ENCODE peak calls at places on chromosomes 11 and 22, in five cellular contexts. N is SK-N-SH, C is K562, L is HepG2, U is HCT116. H is an unnamed sample.

GRCh38 chr11:36500315-36500721 is 9.8 kb downstream of the TRAF6 start:
- DNase-seq in L (no peak), N (no peak), C (peak; percentile 63), U (no peak), H (no peak)

GRCh38 chr11:112844530-112844929 is 116.7 kb upstream of the NCAM1 start:
- DNase-seq in U (no peak), C (no peak), L (no peak), N (no peak), H (no peak)

GRCh38 chr11:132137981-132138313 is 767.5 kb downstream of the NTM start:
- DNase-seq in C (no peak), U (no peak), L (no peak), N (no peak), H (no peak)

GRCh38 chr11:59180168-59180567 is 8.2 kb downstream of the DTX4 start:
- DNase-seq in C (no peak), N (no peak), L (no peak), U (no peak), H (no peak)

GRCh38 chr11:35009191-35009940 is 92.9 kb downstream of the PDHX start:
- DNase-seq in C (no peak), L (peak; percentile 44), U (peak; percentile 96), N (no peak), H (no peak)

GRCh38 chr11:12787847-12788246 is 113.6 kb downstream of the TEAD1 start:
- DNase-seq in L (no peak), N (no peak), U (no peak), C (no peak), H (no peak)

GRCh38 chr11:61860054-61860903 is 31.1 kb downstream of the FADS3 start:
- DNase-seq in C (peak; percentile 88), N (no peak), L (no peak), U (peak; percentile 43), H (no peak)

GRCh38 chr22:17807086-17807485 is 32.8 kb upstream of the BID start:
- DNase-seq in L (no peak), U (no peak), C (no peak), N (no peak), H (no peak)

GRCh38 chr11:45815747-45816146 is 10.8 kb downstream of the SLC35C1 start:
- DNase-seq in U (no peak), L (no peak), C (peak; percentile 54), N (peak; percentile 32), H (no peak)

GRCh38 chr22:29320546-29320945 is 5.0 kb upstream of the RASL10A start:
- DNase-seq in N (no peak), U (no peak), C (no peak), L (peak; percentile 50), H (no peak)

GRCh38 chr11:10490398-10491232 is 35.6 kb downstream of the AMPD3 start:
- DNase-seq in L (peak; percentile 68), N (peak; percentile 48), C (peak; percentile 93), U (peak; percentile 94), H (no peak)

GRCh38 chr22:24926849-24927579 is 19.5 kb downstream of the LHFPL7 start:
- DNase-seq in U (no peak), N (no peak), L (no peak), C (no peak), H (no peak)

GRCh38 chr22:30308518-30309230 is 18.1 kb downstream of the TBC1D10A start:
- DNase-seq in N (no peak), C (peak; percentile 20), L (no peak), U (no peak), H (peak; percentile 65)

GRCh38 chr11:103183981-103184592 is 74.9 kb downstream of the DYNC2H1 start:
- DNase-seq in N (no peak), C (no peak), L (no peak), U (no peak), H (no peak)

GRCh38 chr22:22710719-22711531 is 66.5 kb downstream of the GGTLC2 start:
- DNase-seq in C (peak; percentile 93), U (no peak), N (peak; percentile 75), L (peak; percentile 15), H (no peak)
- TF ChIP-seq ZBTB33 in C (no peak), U (no peak), N (no peak), L (no peak), H (no peak)

GRCh38 chr11:66421492-66422205 is 814 bp downstream of the NPAS4 start:
- DNase-seq in L (peak; percentile 78), N (peak; percentile 82), U (peak; percentile 55), C (peak; percentile 90), H (peak; percentile 37)

GRCh38 chr11:66420671-66421476 is at the start of gene NPAS4:
- DNase-seq in C (no peak), U (no peak), N (peak; percentile 89), L (no peak), H (no peak)

GRCh38 chr11:66429983-66430602 is 8.6 kb downstream of the MRPL11 start:
- DNase-seq in N (peak; percentile 88), U (peak; percentile 44), C (peak; percentile 84), L (peak; percentile 46), H (no peak)

GRCh38 chr11:66428933-66429332 is 8.1 kb downstream of the NPAS4 start:
- DNase-seq in N (no peak), C (no peak), L (no peak), U (no peak), H (no peak)

DNA sequence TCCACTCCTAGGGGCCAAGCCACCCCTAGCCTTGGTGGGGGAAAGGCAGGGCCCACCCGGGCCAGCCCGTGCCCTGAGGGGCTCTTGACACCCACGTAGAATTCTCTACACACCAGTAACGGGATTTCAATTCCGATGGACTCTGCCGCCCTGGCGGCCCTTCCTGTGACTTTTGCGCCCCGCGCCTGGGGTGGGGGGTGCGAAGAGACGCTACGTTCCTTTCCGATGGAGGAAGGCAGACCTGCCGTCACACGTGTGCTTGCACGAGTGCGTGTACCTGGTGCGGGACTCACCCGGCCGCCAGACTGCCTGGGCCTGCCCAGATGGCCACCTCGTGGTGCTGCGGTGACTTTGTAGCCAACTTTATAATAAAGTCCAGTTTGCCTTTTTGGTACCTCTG is 5.5 kb downstream of the NPAS4 start:
- DNase-seq in U (no peak), L (no peak), C (no peak), N (no peak), H (no peak)
- TF ChIP-seq ZBTB33 in U (no peak), L (no peak), C (no peak), N (no peak), H (no peak)

GRCh38 chr11:65499713-65500261 is 942 bp downstream of the MALAT1 start:
- DNase-seq in N (no peak), C (no peak), U (no peak), L (no peak), H (no peak)

GRCh38 chr11:65497141-65498041 is 1.5 kb upstream of the MALAT1 start:
- DNase-seq in N (peak; percentile 91), U (peak; percentile 96), C (peak; percentile 100), L (peak; percentile 95), H (peak; percentile 95)

GRCh38 chr11:65498727-65498976 is 193 bp upstream of the MALAT1 start:
- DNase-seq in U (no peak), N (no peak), C (no peak), L (no peak), H (no peak)

GRCh38 chr11:65498977-65499712 is at the start of gene MALAT1:
- DNase-seq in C (peak; percentile 97), L (peak; percentile 88), N (peak; percentile 70), U (peak; percentile 91), H (peak; percentile 82)

GRCh38 chr11:65498042-65498726 is 661 bp upstream of the MALAT1 start:
- DNase-seq in N (no peak), L (no peak), U (no peak), C (peak; percentile 79), H (peak; percentile 53)
- TF ChIP-seq ZBTB33 in N (no peak), L (no peak), U (no peak), C (no peak), H (no peak)

GRCh38 chr11:71112454-71112853 is 139.9 kb downstream of the SHANK2 start:
- DNase-seq in L (no peak), C (no peak), U (no peak), N (no peak), H (no peak)
- TF ChIP-seq ZBTB33 in L (no peak), C (no peak), U (no peak), N (no peak), H (no peak)

DNA sequence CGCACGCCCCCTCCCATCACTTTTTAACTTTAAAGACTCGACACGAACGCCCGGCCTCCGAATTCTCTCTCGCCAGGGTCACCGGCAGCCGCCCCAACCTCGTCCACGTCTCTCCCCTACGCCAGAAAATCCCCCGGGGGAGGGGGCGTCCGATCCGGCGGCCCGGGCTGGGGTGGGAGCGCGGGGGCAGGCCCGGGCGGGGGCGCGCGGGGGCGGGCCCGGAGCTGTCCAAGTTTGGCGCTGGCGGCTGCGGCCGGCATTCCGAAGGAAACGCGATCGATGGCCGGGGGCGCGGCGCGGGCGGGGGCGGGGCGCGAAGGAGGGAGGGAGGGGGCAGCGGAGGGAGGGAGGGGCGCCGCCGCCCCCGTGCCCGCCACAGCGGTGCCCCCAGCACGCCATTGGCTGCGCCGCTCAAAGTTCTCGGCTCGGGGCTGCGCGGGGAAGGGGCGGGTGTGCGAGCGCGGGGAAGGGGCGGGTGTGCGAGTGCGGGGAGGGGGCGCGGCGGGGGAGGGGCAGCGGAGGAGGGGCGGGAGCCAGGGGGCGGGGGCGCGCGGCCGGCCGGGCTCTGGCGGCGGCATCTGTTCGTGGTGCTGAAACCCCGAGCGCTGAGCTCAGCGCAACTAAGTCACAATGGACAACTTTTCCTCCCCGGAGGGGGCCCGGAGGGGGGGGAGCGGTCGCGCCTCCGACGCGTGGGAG is 2.4 kb downstream of the PHF21B start:
- DNase-seq in U (no peak), L (no peak), C (peak; percentile 33), N (peak; percentile 91), H (no peak)
- TF ChIP-seq ZBTB33 in U (no peak), L (no peak), C (no peak), N (no peak), H (no peak)

DNA sequence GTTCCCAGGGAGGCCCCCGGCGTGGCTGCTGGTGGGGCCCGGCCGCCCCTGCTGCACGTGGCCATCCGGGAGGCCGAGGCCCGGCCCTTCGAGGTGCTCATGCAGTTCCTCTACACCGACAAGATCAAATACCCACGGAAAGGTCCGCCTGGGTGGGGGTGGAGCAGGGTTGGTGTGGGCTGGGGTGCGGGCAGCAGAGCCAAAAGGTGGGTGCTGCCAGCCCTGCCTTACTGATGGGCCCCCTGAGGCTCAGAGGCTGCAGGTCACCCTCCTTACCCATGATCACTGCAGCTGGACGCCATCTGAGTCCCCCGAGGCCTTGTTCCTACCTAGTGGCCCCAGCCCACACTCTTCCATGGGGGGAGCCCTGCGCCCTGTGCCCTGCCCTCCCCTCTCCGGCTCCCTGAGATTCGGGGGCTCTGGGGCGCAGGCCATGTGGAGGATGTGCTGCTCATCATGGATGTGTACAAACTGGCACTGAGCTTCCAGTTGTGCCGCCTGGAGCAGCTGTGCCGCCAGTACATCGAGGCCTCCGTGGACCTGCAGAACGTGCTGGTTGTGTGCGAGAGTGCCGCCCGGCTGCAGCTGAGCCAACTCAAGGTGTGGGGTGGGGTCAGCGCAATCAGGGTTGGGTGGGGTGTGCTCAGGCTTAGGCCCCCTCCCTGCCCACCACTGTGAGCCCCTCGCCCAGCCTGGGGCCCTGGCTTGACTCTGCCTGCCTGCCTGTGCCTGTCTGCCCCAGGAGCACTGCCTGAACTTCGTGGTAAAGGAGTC is 7.6 kb downstream of the THAP7 start:
- DNase-seq in L (no peak), C (no peak), U (no peak), N (no peak), H (no peak)
- TF ChIP-seq ZBTB33 in L (no peak), C (no peak), U (no peak), N (no peak), H (no peak)

GRCh38 chr11:2807801-2808241 is 77.8 kb downstream of the CDKN1C start:
- DNase-seq in L (no peak), N (no peak), C (no peak), U (no peak), H (no peak)
- TF ChIP-seq ZBTB33 in L (no peak), N (no peak), C (no peak), U (no peak), H (no peak)